ENCODE peak calls at places on chromosomes 16 and 17, in seven cellular contexts. One of them, this sample, is unnamed.

GRCh38 chr17:66200685-66201092 is 8.8 kb upstream of the CEP112 start:
- DNase-seq in heart left ventricle: peak
- DNase-seq in stimulated activated CD4-positive, alpha-beta T cell treated with anti-CD3 and anti-CD28 coated beads, Interleukin-2, amount 100 ng/mL, for 4 hours: peak
- DNase-seq in NCI-H1092 treated with DMSO at 0.1 percent for 48 hours: peak
- DNase-seq in T-helper 1 cell: peak
- DNase-seq in PC-9: peak
- DNase-seq in prostate gland: peak
- DNase-seq in this sample: peak

GRCh38 chr16:68921654-68922053 is 78.3 kb downstream of the TANGO6 start:
- DNase-seq in heart left ventricle: no peak
- DNase-seq in stimulated activated CD4-positive, alpha-beta T cell treated with anti-CD3 and anti-CD28 coated beads, Interleukin-2, amount 100 ng/mL, for 4 hours: no peak
- DNase-seq in NCI-H1092 treated with DMSO at 0.1 percent for 48 hours: no peak
- DNase-seq in T-helper 1 cell: no peak
- DNase-seq in PC-9: peak
- DNase-seq in prostate gland: no peak
- DNase-seq in this sample: no peak

GRCh38 chr17:59505610-59506276 is 59.7 kb upstream of the DHX40 start:
- DNase-seq in heart left ventricle: no peak
- DNase-seq in stimulated activated CD4-positive, alpha-beta T cell treated with anti-CD3 and anti-CD28 coated beads, Interleukin-2, amount 100 ng/mL, for 4 hours: no peak
- DNase-seq in NCI-H1092 treated with DMSO at 0.1 percent for 48 hours: no peak
- DNase-seq in T-helper 1 cell: no peak
- DNase-seq in PC-9: peak
- DNase-seq in prostate gland: no peak
- DNase-seq in this sample: no peak

GRCh38 chr17:17722081-17722905 is 41.0 kb downstream of the RAI1 start:
- DNase-seq in heart left ventricle: no peak
- DNase-seq in stimulated activated CD4-positive, alpha-beta T cell treated with anti-CD3 and anti-CD28 coated beads, Interleukin-2, amount 100 ng/mL, for 4 hours: no peak
- DNase-seq in NCI-H1092 treated with DMSO at 0.1 percent for 48 hours: peak
- DNase-seq in T-helper 1 cell: no peak
- DNase-seq in PC-9: no peak
- DNase-seq in prostate gland: no peak
- DNase-seq in this sample: no peak

GRCh38 chr17:82492647-82493516 is 26.6 kb upstream of the FOXK2 start:
- DNase-seq in heart left ventricle: no peak
- DNase-seq in stimulated activated CD4-positive, alpha-beta T cell treated with anti-CD3 and anti-CD28 coated beads, Interleukin-2, amount 100 ng/mL, for 4 hours: no peak
- DNase-seq in NCI-H1092 treated with DMSO at 0.1 percent for 48 hours: no peak
- DNase-seq in T-helper 1 cell: no peak
- DNase-seq in PC-9: peak
- DNase-seq in prostate gland: no peak
- DNase-seq in this sample: no peak

GRCh38 chr17:2393184-2393953 is 7.5 kb downstream of the MNT start:
- DNase-seq in heart left ventricle: peak
- DNase-seq in stimulated activated CD4-positive, alpha-beta T cell treated with anti-CD3 and anti-CD28 coated beads, Interleukin-2, amount 100 ng/mL, for 4 hours: peak
- DNase-seq in NCI-H1092 treated with DMSO at 0.1 percent for 48 hours: peak
- DNase-seq in T-helper 1 cell: peak
- DNase-seq in PC-9: peak
- DNase-seq in prostate gland: peak
- DNase-seq in this sample: peak

GRCh38 chr16:77850637-77851330 is 62.4 kb downstream of the VAT1L start:
- DNase-seq in heart left ventricle: no peak
- DNase-seq in stimulated activated CD4-positive, alpha-beta T cell treated with anti-CD3 and anti-CD28 coated beads, Interleukin-2, amount 100 ng/mL, for 4 hours: no peak
- DNase-seq in NCI-H1092 treated with DMSO at 0.1 percent for 48 hours: peak
- DNase-seq in T-helper 1 cell: no peak
- DNase-seq in PC-9: no peak
- DNase-seq in prostate gland: no peak
- DNase-seq in this sample: no peak

GRCh38 chr16:17773698-17774101 is 302.9 kb upstream of the XYLT1 start:
- DNase-seq in heart left ventricle: no peak
- DNase-seq in stimulated activated CD4-positive, alpha-beta T cell treated with anti-CD3 and anti-CD28 coated beads, Interleukin-2, amount 100 ng/mL, for 4 hours: no peak
- DNase-seq in NCI-H1092 treated with DMSO at 0.1 percent for 48 hours: no peak
- DNase-seq in T-helper 1 cell: no peak
- DNase-seq in PC-9: no peak
- DNase-seq in prostate gland: peak
- DNase-seq in this sample: peak